ENCODE peak calls at places on chromosomes 4 and X, in five cellular contexts. G is lower leg skin, R is iris pigment epithelial cell, Z is NCI-H460, C is PC-3. K is an unnamed sample.

GRCh38 chr4:40769266-40769665 is 19.5 kb downstream of the NSUN7 start:
- DNase-seq in C (no peak), G (no peak), Z (no peak), R (peak), K (no peak)

GRCh38 chr4:94462572-94462971 is 10.8 kb downstream of the PDLIM5 start:
- DNase-seq in G (no peak), C (peak), R (no peak), Z (no peak), K (no peak)

GRCh38 chr4:185143596-185143969 is 517 bp downstream of the SLC25A4 start:
- DNase-seq in R (peak), C (peak), G (no peak), Z (no peak), K (no peak)

GRCh38 chrX:48890934-48891401 is 6.6 kb downstream of the TIMM17B start:
- DNase-seq in G (no peak), C (no peak), Z (no peak), R (no peak), K (no peak)

GRCh38 chr4:42568610-42569207 is 88.2 kb downstream of the ATP8A1 start:
- DNase-seq in R (peak), Z (peak), G (peak), C (peak), K (peak)

GRCh38 chr4:3706565-3707422 is 59.4 kb upstream of the ADRA2C start:
- DNase-seq in G (no peak), C (no peak), R (no peak), Z (no peak), K (no peak)

GRCh38 chrX:86946569-86946968 is 571.0 kb upstream of the KLHL4 start:
- DNase-seq in R (peak), G (no peak), Z (peak), C (peak), K (peak)

GRCh38 chrX:14427614-14428013 is 101.7 kb upstream of the GLRA2 start:
- DNase-seq in Z (no peak), G (no peak), R (no peak), C (no peak), K (no peak)

GRCh38 chrX:73987166-73987565 is 316.8 kb upstream of the ZCCHC13 start:
- DNase-seq in G (no peak), C (no peak), R (no peak), Z (no peak), K (no peak)